ENCODE peak calls at places on chromosomes 2 and 18, in eight cellular contexts. One of them, this sample, is unnamed.

GRCh38 chr2:165074884-165075283 is 119.6 kb upstream of the SLC38A11 start:
- DNase-seq in ELR: no peak
- DNase-seq in DMS153: no peak
- DNase-seq in AG08396: no peak
- DNase-seq in SHP77 treated with DMSO at 0.1 percent for 48 hours: no peak
- DNase-seq in H9: no peak
- DNase-seq in CD8-positive, alpha-beta memory T cell: no peak
- DNase-seq in nucleus accumbens: no peak
- DNase-seq in this sample: no peak

GRCh38 chr2:105769504-105769903 is 24.8 kb downstream of the NCK2 start:
- DNase-seq in ELR: no peak
- DNase-seq in DMS153: no peak
- DNase-seq in AG08396: no peak
- DNase-seq in SHP77 treated with DMSO at 0.1 percent for 48 hours: no peak
- DNase-seq in H9: peak
- DNase-seq in CD8-positive, alpha-beta memory T cell: no peak
- DNase-seq in nucleus accumbens: no peak
- DNase-seq in this sample: no peak

GRCh38 chr18:55421612-55422381 is 166.2 kb downstream of the TCF4 start:
- DNase-seq in ELR: peak
- DNase-seq in DMS153: no peak
- DNase-seq in AG08396: peak
- DNase-seq in SHP77 treated with DMSO at 0.1 percent for 48 hours: no peak
- DNase-seq in H9: no peak
- DNase-seq in CD8-positive, alpha-beta memory T cell: no peak
- DNase-seq in nucleus accumbens: no peak
- DNase-seq in this sample: peak

GRCh38 chr2:34317797-34318196 is 718.7 kb upstream of the FAM98A start:
- DNase-seq in ELR: no peak
- DNase-seq in DMS153: no peak
- DNase-seq in AG08396: no peak
- DNase-seq in SHP77 treated with DMSO at 0.1 percent for 48 hours: no peak
- DNase-seq in H9: no peak
- DNase-seq in CD8-positive, alpha-beta memory T cell: no peak
- DNase-seq in nucleus accumbens: no peak
- DNase-seq in this sample: no peak

GRCh38 chr2:205593891-205594290 is 88.4 kb upstream of the NRP2 start:
- DNase-seq in ELR: no peak
- DNase-seq in DMS153: no peak
- DNase-seq in AG08396: no peak
- DNase-seq in SHP77 treated with DMSO at 0.1 percent for 48 hours: no peak
- DNase-seq in H9: no peak
- DNase-seq in CD8-positive, alpha-beta memory T cell: no peak
- DNase-seq in nucleus accumbens: no peak
- DNase-seq in this sample: no peak

GRCh38 chr2:31886700-31887099 is 124.1 kb downstream of the MEMO1 start:
- DNase-seq in ELR: peak
- DNase-seq in DMS153: no peak
- DNase-seq in AG08396: no peak
- DNase-seq in SHP77 treated with DMSO at 0.1 percent for 48 hours: no peak
- DNase-seq in H9: peak
- DNase-seq in CD8-positive, alpha-beta memory T cell: no peak
- DNase-seq in nucleus accumbens: no peak
- DNase-seq in this sample: no peak

GRCh38 chr2:44163782-44164181 is 4.9 kb upstream of the PPM1B start:
- DNase-seq in ELR: no peak
- DNase-seq in DMS153: no peak
- DNase-seq in AG08396: no peak
- DNase-seq in SHP77 treated with DMSO at 0.1 percent for 48 hours: no peak
- DNase-seq in H9: no peak
- DNase-seq in CD8-positive, alpha-beta memory T cell: no peak
- DNase-seq in nucleus accumbens: no peak
- DNase-seq in this sample: no peak

GRCh38 chr18:55351220-55351619 is 236.8 kb downstream of the TCF4 start:
- DNase-seq in ELR: no peak
- DNase-seq in DMS153: no peak
- DNase-seq in AG08396: no peak
- DNase-seq in SHP77 treated with DMSO at 0.1 percent for 48 hours: no peak
- DNase-seq in H9: no peak
- DNase-seq in CD8-positive, alpha-beta memory T cell: no peak
- DNase-seq in nucleus accumbens: no peak
- DNase-seq in this sample: no peak

GRCh38 chr2:23828256-23828980 is 98.5 kb downstream of the ATAD2B start:
- DNase-seq in ELR: no peak
- DNase-seq in DMS153: no peak
- DNase-seq in AG08396: peak
- DNase-seq in SHP77 treated with DMSO at 0.1 percent for 48 hours: no peak
- DNase-seq in H9: no peak
- DNase-seq in CD8-positive, alpha-beta memory T cell: no peak
- DNase-seq in nucleus accumbens: no peak
- DNase-seq in this sample: no peak

GRCh38 chr2:74876081-74876886 is 42.4 kb downstream of the HK2 start:
- DNase-seq in ELR: peak
- DNase-seq in DMS153: peak
- DNase-seq in AG08396: peak
- DNase-seq in SHP77 treated with DMSO at 0.1 percent for 48 hours: peak
- DNase-seq in H9: peak
- DNase-seq in CD8-positive, alpha-beta memory T cell: peak
- DNase-seq in nucleus accumbens: no peak
- DNase-seq in this sample: no peak

GRCh38 chr2:151777487-151777886 is 43.2 kb upstream of the NEB start:
- DNase-seq in ELR: peak
- DNase-seq in DMS153: no peak
- DNase-seq in AG08396: no peak
- DNase-seq in SHP77 treated with DMSO at 0.1 percent for 48 hours: no peak
- DNase-seq in H9: no peak
- DNase-seq in CD8-positive, alpha-beta memory T cell: no peak
- DNase-seq in nucleus accumbens: no peak
- DNase-seq in this sample: no peak

GRCh38 chr18:10025756-10026290 is 112.0 kb downstream of the VAPA start:
- DNase-seq in ELR: no peak
- DNase-seq in DMS153: no peak
- DNase-seq in AG08396: no peak
- DNase-seq in SHP77 treated with DMSO at 0.1 percent for 48 hours: no peak
- DNase-seq in H9: no peak
- DNase-seq in CD8-positive, alpha-beta memory T cell: no peak
- DNase-seq in nucleus accumbens: no peak
- DNase-seq in this sample: no peak

GRCh38 chr2:11612553-11613215 is 57.3 kb downstream of the NTSR2 start:
- DNase-seq in ELR: no peak
- DNase-seq in DMS153: no peak
- DNase-seq in AG08396: no peak
- DNase-seq in SHP77 treated with DMSO at 0.1 percent for 48 hours: no peak
- DNase-seq in H9: no peak
- DNase-seq in CD8-positive, alpha-beta memory T cell: no peak
- DNase-seq in nucleus accumbens: no peak
- DNase-seq in this sample: no peak

GRCh38 chr2:11835403-11835802 is 89.0 kb downstream of the LPIN1 start:
- DNase-seq in ELR: peak
- DNase-seq in DMS153: no peak
- DNase-seq in AG08396: no peak
- DNase-seq in SHP77 treated with DMSO at 0.1 percent for 48 hours: no peak
- DNase-seq in H9: no peak
- DNase-seq in CD8-positive, alpha-beta memory T cell: no peak
- DNase-seq in nucleus accumbens: no peak
- DNase-seq in this sample: no peak

GRCh38 chr18:986071-986470 is 81.4 kb downstream of the ADCYAP1 start:
- DNase-seq in ELR: no peak
- DNase-seq in DMS153: no peak
- DNase-seq in AG08396: no peak
- DNase-seq in SHP77 treated with DMSO at 0.1 percent for 48 hours: peak
- DNase-seq in H9: peak
- DNase-seq in CD8-positive, alpha-beta memory T cell: no peak
- DNase-seq in nucleus accumbens: no peak
- DNase-seq in this sample: no peak

GRCh38 chr2:41782306-41783158 is 265.3 kb upstream of the PKDCC start:
- DNase-seq in ELR: peak
- DNase-seq in DMS153: peak
- DNase-seq in AG08396: peak
- DNase-seq in SHP77 treated with DMSO at 0.1 percent for 48 hours: peak
- DNase-seq in H9: no peak
- DNase-seq in CD8-positive, alpha-beta memory T cell: no peak
- DNase-seq in nucleus accumbens: no peak
- DNase-seq in this sample: no peak

GRCh38 chr2:25078171-25079049 is 36.5 kb downstream of the EFR3B start:
- DNase-seq in ELR: peak
- DNase-seq in DMS153: peak
- DNase-seq in AG08396: peak
- DNase-seq in SHP77 treated with DMSO at 0.1 percent for 48 hours: peak
- DNase-seq in H9: no peak
- DNase-seq in CD8-positive, alpha-beta memory T cell: no peak
- DNase-seq in nucleus accumbens: no peak
- DNase-seq in this sample: no peak

GRCh38 chr2:6946722-6947121 is 29.5 kb downstream of the RNF144A start:
- DNase-seq in ELR: peak
- DNase-seq in DMS153: no peak
- DNase-seq in AG08396: peak
- DNase-seq in SHP77 treated with DMSO at 0.1 percent for 48 hours: no peak
- DNase-seq in H9: no peak
- DNase-seq in CD8-positive, alpha-beta memory T cell: no peak
- DNase-seq in nucleus accumbens: no peak
- DNase-seq in this sample: no peak

GRCh38 chr2:196208915-196209314 is 37.5 kb upstream of the STK17B start:
- DNase-seq in ELR: no peak
- DNase-seq in DMS153: no peak
- DNase-seq in AG08396: no peak
- DNase-seq in SHP77 treated with DMSO at 0.1 percent for 48 hours: no peak
- DNase-seq in H9: no peak
- DNase-seq in CD8-positive, alpha-beta memory T cell: no peak
- DNase-seq in nucleus accumbens: no peak
- DNase-seq in this sample: no peak

GRCh38 chr2:216015722-216016464 is 2.5 kb upstream of the MREG start:
- DNase-seq in ELR: no peak
- DNase-seq in DMS153: no peak
- DNase-seq in AG08396: no peak
- DNase-seq in SHP77 treated with DMSO at 0.1 percent for 48 hours: peak
- DNase-seq in H9: no peak
- DNase-seq in CD8-positive, alpha-beta memory T cell: peak
- DNase-seq in nucleus accumbens: no peak
- DNase-seq in this sample: no peak

GRCh38 chr2:15770606-15771005 is 169.7 kb upstream of the MYCN start:
- DNase-seq in ELR: no peak
- DNase-seq in DMS153: no peak
- DNase-seq in AG08396: no peak
- DNase-seq in SHP77 treated with DMSO at 0.1 percent for 48 hours: no peak
- DNase-seq in H9: no peak
- DNase-seq in CD8-positive, alpha-beta memory T cell: no peak
- DNase-seq in nucleus accumbens: no peak
- DNase-seq in this sample: no peak

This sample was measured in amygdala.